ENCODE peak calls at places on chromosomes 5 and 9, in seven cellular contexts. U, C, S, D, G, I and L are unnamed samples.

GRCh38 chr9:29556317-29556716 is 1983.0 kb upstream of the C9orf72 start:
- DNase-seq in U (no peak), C (no peak), S (no peak), D (no peak), G (no peak), I (no peak), L (no peak)

GRCh38 chr5:141637266-141637692 is 482 bp downstream of the RELL2 start:
- DNase-seq in U (peak; percentile 42), C (peak; percentile 60), S (peak; percentile 56), D (no peak), G (peak; percentile 88), I (no peak), L (no peak)

GRCh38 chr5:69271376-69271775 is 36.7 kb downstream of the CDK7 start:
- DNase-seq in U (no peak), C (no peak), S (no peak), D (no peak), G (no peak), I (peak; percentile 72), L (peak; percentile 47)

GRCh38 chr9:130451509-130452388 is 7.0 kb downstream of the ASS1 start:
- DNase-seq in U (peak; percentile 86), C (peak; percentile 95), S (peak; percentile 74), D (peak; percentile 73), G (no peak), I (peak; percentile 95), L (peak; percentile 90)

GRCh38 chr5:83547156-83547555 is 75.6 kb downstream of the VCAN start:
- DNase-seq in U (no peak), C (no peak), S (no peak), D (no peak), G (no peak), I (no peak), L (no peak)

GRCh38 chr9:34985311-34985899 is 4.1 kb upstream of the DNAJB5 start:
- DNase-seq in U (peak; percentile 27), C (no peak), S (peak; percentile 73), D (peak; percentile 71), G (no peak), I (peak; percentile 41), L (peak; percentile 83)

GRCh38 chr5:90264930-90265857 is 144.4 kb downstream of the CETN3 start:
- DNase-seq in U (peak; percentile 40), C (peak; percentile 47), S (peak; percentile 63), D (peak; percentile 33), G (no peak), I (no peak), L (peak; percentile 78)

GRCh38 chr5:3034881-3035280 is 283.4 kb upstream of the IRX2 start:
- DNase-seq in U (no peak), C (no peak), S (no peak), D (no peak), G (no peak), I (no peak), L (no peak)

GRCh38 chr9:18906656-18907395 is 126.2 kb downstream of the SAXO1 start:
- DNase-seq in U (no peak), C (no peak), S (no peak), D (no peak), G (no peak), I (no peak), L (no peak)

GRCh38 chr5:73311291-73312110 is 137.1 kb downstream of the FOXD1 start:
- DNase-seq in U (peak; percentile 35), C (no peak), S (peak; percentile 23), D (peak; percentile 68), G (peak; percentile 79), I (no peak), L (peak; percentile 40)

GRCh38 chr5:30908356-30908755 is 285.1 kb upstream of the CDH6 start:
- DNase-seq in U (no peak), C (no peak), S (no peak), D (no peak), G (no peak), I (no peak), L (no peak)

GRCh38 chr9:133103183-133103986 is 17.7 kb downstream of the RALGDS start:
- DNase-seq in U (peak; percentile 78), C (peak; percentile 79), S (peak; percentile 75), D (no peak), G (peak; percentile 93), I (peak; percentile 49), L (peak; percentile 62)

GRCh38 chr9:20623021-20623747 is 885 bp upstream of the MLLT3 start:
- DNase-seq in U (peak; percentile 36), C (peak; percentile 52), S (peak; percentile 60), D (no peak), G (peak; percentile 79), I (no peak), L (peak; percentile 55)

GRCh38 chr9:129285382-129285781 is 107.3 kb upstream of the IER5L start:
- DNase-seq in U (no peak), C (no peak), S (no peak), D (no peak), G (no peak), I (no peak), L (no peak)

GRCh38 chr9:132609829-132610228 is 27.4 kb downstream of the BARHL1 start:
- DNase-seq in U (no peak), C (no peak), S (no peak), D (no peak), G (no peak), I (no peak), L (no peak)

GRCh38 chr5:31021181-31021624 is 172.3 kb upstream of the CDH6 start:
- DNase-seq in U (no peak), C (no peak), S (no peak), D (no peak), G (no peak), I (no peak), L (no peak)

GRCh38 chr5:159465604-159466003 is 135.3 kb upstream of the IL12B start:
- DNase-seq in U (no peak), C (no peak), S (no peak), D (no peak), G (no peak), I (no peak), L (no peak)

GRCh38 chr5:157252741-157253465 is 13.0 kb upstream of the CYFIP2 start:
- DNase-seq in U (no peak), C (no peak), S (no peak), D (no peak), G (no peak), I (no peak), L (no peak)

GRCh38 chr5:157245477-157245876 is 20.4 kb upstream of the CYFIP2 start:
- DNase-seq in U (no peak), C (no peak), S (no peak), D (no peak), G (no peak), I (no peak), L (peak; percentile 96)

GRCh38 chr5:157247267-157247666 is 18.7 kb upstream of the CYFIP2 start:
- DNase-seq in U (no peak), C (no peak), S (no peak), D (no peak), G (no peak), I (no peak), L (no peak)

GRCh38 chr5:157253547-157253946 is 12.4 kb upstream of the CYFIP2 start:
- DNase-seq in U (no peak), C (no peak), S (peak; percentile 39), D (no peak), G (no peak), I (no peak), L (peak; percentile 69)

DNA sequence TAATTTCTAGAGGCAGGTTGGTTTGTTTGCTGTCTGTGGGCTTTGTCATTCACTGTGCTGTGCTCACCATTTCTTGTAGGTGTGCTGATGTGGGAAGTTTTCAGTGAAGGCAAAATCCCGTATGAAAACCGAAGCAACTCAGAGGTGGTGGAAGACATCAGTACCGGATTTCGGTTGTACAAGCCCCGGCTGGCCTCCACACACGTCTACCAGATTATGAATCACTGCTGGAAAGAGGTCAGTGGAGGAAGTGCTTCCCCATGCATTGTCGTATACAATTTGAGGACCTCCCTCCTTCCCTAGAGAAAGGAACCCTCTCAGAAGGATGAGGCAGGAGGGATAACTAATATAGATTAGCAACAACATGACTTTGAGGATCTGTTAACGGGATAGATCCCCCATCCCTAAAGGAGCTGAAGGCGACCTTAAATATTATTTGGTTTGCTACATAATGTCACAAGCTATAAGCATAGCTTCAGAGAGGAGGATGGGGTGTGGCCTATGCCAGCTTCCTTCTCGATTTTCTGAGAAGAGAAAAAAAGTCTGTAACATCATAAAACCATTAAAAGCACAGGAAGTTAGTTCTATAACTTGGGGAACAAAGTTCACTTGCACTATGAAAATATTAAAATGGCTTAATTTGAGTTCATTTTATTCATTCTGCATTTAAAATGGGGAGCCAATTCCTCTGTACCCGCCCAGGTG is 17.0 kb upstream of the CYFIP2 start:
- DNase-seq in U (no peak), C (no peak), S (no peak), D (no peak), G (no peak), I (no peak), L (no peak)
- H3K36me3 ChIP-seq in U (no peaks in the 10 kb centered on the region), C (no peaks in the 10 kb centered on the region), S (no peaks in the 10 kb centered on the region), D (no peaks in the 10 kb centered on the region), G (no peaks in the 10 kb centered on the region), I (no peaks in the 10 kb centered on the region), L (no peaks in the 10 kb centered on the region)

DNA sequence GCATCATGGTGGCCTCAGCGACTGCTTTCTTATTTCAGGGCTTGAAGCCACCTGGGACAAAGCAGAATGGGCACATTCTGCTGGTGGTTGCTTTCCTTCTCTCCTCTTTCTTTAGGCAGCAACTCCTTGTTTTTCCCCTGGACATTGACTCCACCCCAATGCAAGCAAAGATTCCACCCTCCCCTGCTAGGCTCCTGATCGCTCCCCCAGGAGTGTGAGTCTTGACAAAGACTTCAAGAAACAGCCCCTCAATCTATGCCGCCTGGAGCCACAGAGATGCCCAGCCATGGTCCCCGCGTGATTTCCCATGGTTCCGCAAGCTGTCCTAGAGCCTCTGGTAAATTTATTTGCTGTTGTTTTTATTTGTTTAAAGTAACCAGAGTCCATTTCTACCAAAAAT is 2.4 kb downstream of the KCNMB1 start:
- DNase-seq in U (no peak), C (no peak), S (no peak), D (no peak), G (no peak), I (no peak), L (no peak)
- H3K4me3 ChIP-seq in U (no peak overlapping the region), C (peak overlapping the region; percentile 46), S (no peak overlapping the region), D (no peak overlapping the region), G (no peak overlapping the region), I (no peak overlapping the region), L (no peak overlapping the region)

GRCh38 chr9:98081477-98082219 is 25.1 kb downstream of the NANS start:
- DNase-seq in U (no peak), C (no peak), S (no peak), D (no peak), G (no peak), I (no peak), L (no peak)

GRCh38 chr9:98080780-98081179 is 24.2 kb downstream of the NANS start:
- DNase-seq in U (no peak), C (no peak), S (no peak), D (no peak), G (no peak), I (no peak), L (no peak)

GRCh38 chr9:98078895-98079294 is 22.4 kb downstream of the NANS start:
- DNase-seq in U (no peak), C (no peak), S (no peak), D (no peak), G (no peak), I (no peak), L (no peak)

GRCh38 chr9:98083059-98083458 is 26.5 kb downstream of the NANS start:
- DNase-seq in U (no peak), C (no peak), S (no peak), D (no peak), G (no peak), I (no peak), L (no peak)

GRCh38 chr9:98080346-98080745 is 23.8 kb downstream of the NANS start:
- DNase-seq in U (no peak), C (no peak), S (no peak), D (no peak), G (no peak), I (no peak), L (no peak)
- H3K36me3 ChIP-seq in U (peaks cover 74% of the 10 kb centered on the region), C (no peaks in the 10 kb centered on the region), S (peaks cover 61% of the 10 kb centered on the region), D (peaks cover 76% of the 10 kb centered on the region), G (peaks cover 3% of the 10 kb centered on the region), I (peaks cover 74% of the 10 kb centered on the region), L (peaks cover 65% of the 10 kb centered on the region)

GRCh38 chr9:69120380-69121154 is 53.5 kb upstream of the TJP2 start:
- DNase-seq in U (peak; percentile 24), C (peak; percentile 53), S (peak; percentile 66), D (peak; percentile 56), G (peak; percentile 88), I (peak; percentile 96), L (peak; percentile 71)
- H3K4me3 ChIP-seq in U (peak overlapping the region; percentile 68), C (peak overlapping the region; percentile 70), S (peak overlapping the region; percentile 86), D (peak overlapping the region; percentile 36), G (peak overlapping the region; percentile 60), I (peak overlapping the region; percentile 75), L (peak overlapping the region; percentile 56)